ENCODE peak calls at places on chromosomes 2 and 18, in nine cellular contexts. M is astrocyte; C is kidney; Q is NCI-H2171 treated with DMSO at 0.1 percent for 48 hours; W is activated CD4-positive, alpha-beta memory T cell treated with anti-CD3 and anti-CD28 coated beads for 36 hours; N is AG10803; R is H7; S is Kasumi-1; B is stromal cell of bone marrow. G is an unnamed sample.

GRCh38 chr2:169294001-169294675 is 68.2 kb downstream of the LRP2 start:
- DNase-seq in Q (no peak), B (no peak), R (no peak), S (no peak), W (no peak), C (no peak), N (no peak), M (no peak), G (no peak)

GRCh38 chr2:73837847-73838585 is 9.3 kb downstream of the STAMBP start:
- DNase-seq in B (no peak), N (no peak), S (peak; percentile 86), C (no peak), Q (no peak), M (no peak), R (no peak), W (no peak), G (no peak)

GRCh38 chr2:23546913-23547312 is 161.9 kb downstream of the KLHL29 start:
- DNase-seq in R (no peak), N (no peak), C (no peak), W (no peak), S (no peak), B (no peak), Q (no peak), M (no peak), G (no peak)

GRCh38 chr2:242085941-242086621 is 216.6 kb downstream of the RTP5 start:
- DNase-seq in C (no peak), S (peak; percentile 49), R (no peak), B (no peak), W (peak; percentile 48), N (peak; percentile 68), Q (no peak), M (no peak), G (no peak)

GRCh38 chr2:95317665-95318425 is 20.7 kb downstream of the KCNIP3 start:
- DNase-seq in C (peak; percentile 50), S (no peak), Q (no peak), B (no peak), W (no peak), N (no peak), R (no peak), M (no peak), G (no peak)

GRCh38 chr2:160294339-160294803 is 94.3 kb upstream of the ITGB6 start:
- DNase-seq in M (peak; percentile 90), Q (no peak), W (peak; percentile 68), B (peak; percentile 84), R (no peak), S (peak; percentile 43), C (peak; percentile 61), N (peak; percentile 87), G (no peak)

GRCh38 chr2:100554788-100555407 is 7.9 kb upstream of the PDCL3 start:
- DNase-seq in W (peak; percentile 75), S (peak; percentile 51), R (no peak), Q (no peak), N (no peak), M (no peak), B (no peak), C (peak; percentile 66), G (no peak)

GRCh38 chr2:48601349-48601748 is 16.3 kb upstream of the GTF2A1L start:
- DNase-seq in Q (no peak), N (no peak), S (peak; percentile 60), C (no peak), R (peak; percentile 48), W (peak; percentile 20), M (peak; percentile 17), B (no peak), G (no peak)

GRCh38 chr2:139550341-139550740 is 770.2 kb upstream of the NXPH2 start:
- DNase-seq in Q (no peak), M (no peak), C (no peak), N (no peak), R (no peak), S (no peak), W (no peak), B (no peak), G (no peak)

GRCh38 chr2:53450885-53451284 is 316.7 kb upstream of the CHAC2 start:
- DNase-seq in S (no peak), N (no peak), B (no peak), Q (peak; percentile 79), R (no peak), C (no peak), W (no peak), M (no peak), G (peak; percentile 79)

GRCh38 chr2:98867539-98868309 is 68.3 kb downstream of the CRACDL start:
- DNase-seq in B (peak; percentile 11), M (no peak), C (no peak), S (no peak), W (no peak), Q (no peak), N (peak; percentile 12), R (no peak), G (no peak)

GRCh38 chr2:230324503-230324902 is 2.5 kb upstream of the SP140L start:
- DNase-seq in R (no peak), C (no peak), N (no peak), W (no peak), S (no peak), Q (no peak), B (no peak), M (no peak), G (no peak)

GRCh38 chr2:105517814-105518705 is 119.2 kb upstream of the FHL2 start:
- DNase-seq in C (peak; percentile 78), M (peak; percentile 12), R (no peak), Q (no peak), B (peak; percentile 66), S (no peak), N (peak; percentile 90), W (no peak), G (no peak)

GRCh38 chr18:43596106-43596712 is 318.9 kb upstream of the SYT4 start:
- DNase-seq in B (peak; percentile 9), M (peak; percentile 24), C (no peak), W (no peak), R (no peak), S (peak; percentile 61), Q (peak; percentile 73), N (peak; percentile 30), G (peak; percentile 72)

GRCh38 chr2:143530753-143531152 is 401.5 kb downstream of the ARHGAP15 start:
- DNase-seq in Q (no peak), C (no peak), M (no peak), W (no peak), B (no peak), N (peak; percentile 16), R (no peak), S (no peak), G (no peak)

GRCh38 chr2:158214431-158214830 is 112.8 kb downstream of the UPP2 start:
- DNase-seq in R (no peak), M (peak; percentile 31), Q (peak; percentile 93), W (no peak), B (peak; percentile 5), N (no peak), C (no peak), S (peak; percentile 99), G (no peak)

GRCh38 chr2:98188351-98189046 is 101.5 kb downstream of the VWA3B start:
- DNase-seq in M (no peak), S (no peak), B (no peak), N (peak; percentile 5), W (no peak), R (no peak), Q (no peak), C (no peak), G (no peak)

GRCh38 chr2:189152476-189152875 is 27.1 kb downstream of the COL5A2 start:
- DNase-seq in W (no peak), S (no peak), N (peak; percentile 33), B (no peak), C (no peak), R (no peak), Q (no peak), M (no peak), G (no peak)

G was measured in NCI-H1105 treated with DMSO at 0.1 percent for 48 hours.